ENCODE peak calls at places on chromosomes 5 and 9, in eight cellular contexts. D, I, F, R, U, M, P and B are unnamed samples.
A peak's percentile ranks its signal among the peaks of the same experiment; 100 is the strongest.

GRCh38 chr9:91758491-91758981 is 191.5 kb downstream of the ROR2 start:
- DNase-seq in D (no peak), I (peak; percentile 48), F (no peak), R (no peak), U (peak; percentile 71), M (no peak), P (peak; percentile 53), B (peak; percentile 16)

GRCh38 chr5:419970-420369 is 23.0 kb upstream of the EXOC3 start:
- DNase-seq in D (no peak), I (no peak), F (no peak), R (no peak), U (no peak), M (no peak), P (no peak), B (no peak)

GRCh38 chr5:3023678-3024077 is 272.2 kb upstream of the IRX2 start:
- DNase-seq in D (peak; percentile 31), I (no peak), F (no peak), R (no peak), U (no peak), M (no peak), P (no peak), B (no peak)

GRCh38 chr9:123282343-123283047 is 14.1 kb upstream of the STRBP start:
- DNase-seq in D (no peak), I (peak; percentile 54), F (no peak), R (no peak), U (no peak), M (no peak), P (no peak), B (peak; percentile 72)

GRCh38 chr5:179919487-179920060 is 11.9 kb upstream of the TBC1D9B start:
- DNase-seq in D (no peak), I (no peak), F (no peak), R (no peak), U (no peak), M (no peak), P (no peak), B (no peak)

GRCh38 chr5:135482383-135482933 is 30.3 kb upstream of the TIFAB start:
- DNase-seq in D (no peak), I (no peak), F (no peak), R (no peak), U (no peak), M (no peak), P (no peak), B (no peak)

GRCh38 chr9:137009938-137010732 is 13.8 kb upstream of the CLIC3 start:
- DNase-seq in D (no peak), I (no peak), F (no peak), R (no peak), U (no peak), M (no peak), P (no peak), B (no peak)

GRCh38 chr9:81777514-81777913 is 88.2 kb upstream of the TLE1 start:
- DNase-seq in D (no peak), I (no peak), F (no peak), R (no peak), U (no peak), M (no peak), P (no peak), B (no peak)

GRCh38 chr5:173443971-173444370 is 115.8 kb upstream of the STC2 start:
- DNase-seq in D (no peak), I (no peak), F (no peak), R (no peak), U (no peak), M (no peak), P (no peak), B (no peak)

GRCh38 chr5:157956271-157956885 is 97.4 kb upstream of the CLINT1 start:
- DNase-seq in D (no peak), I (no peak), F (no peak), R (no peak), U (no peak), M (no peak), P (no peak), B (no peak)

GRCh38 chr9:33393581-33393980 is 8.8 kb downstream of the AQP7 start:
- DNase-seq in D (no peak), I (no peak), F (no peak), R (no peak), U (no peak), M (no peak), P (no peak), B (no peak)

GRCh38 chr5:148151872-148152271 is 16.5 kb upstream of the SPINK14 start:
- DNase-seq in D (no peak), I (no peak), F (no peak), R (no peak), U (no peak), M (no peak), P (no peak), B (no peak)

GRCh38 chr5:120600639-120601038 is 136.5 kb downstream of the PRR16 start:
- DNase-seq in D (no peak), I (no peak), F (no peak), R (no peak), U (no peak), M (no peak), P (no peak), B (no peak)

GRCh38 chr5:19837536-19838179 is 150.3 kb downstream of the CDH18 start:
- DNase-seq in D (no peak), I (no peak), F (no peak), R (no peak), U (no peak), M (no peak), P (no peak), B (no peak)

GRCh38 chr9:105259731-105260612 is 15.5 kb downstream of the SLC44A1 start:
- DNase-seq in D (no peak), I (no peak), F (no peak), R (no peak), U (no peak), M (no peak), P (no peak), B (no peak)

GRCh38 chr5:162068412-162068811 is 839 bp downstream of the GABRG2 start:
- DNase-seq in D (no peak), I (peak; percentile 27), F (no peak), R (no peak), U (peak; percentile 16), M (no peak), P (peak; percentile 11), B (peak; percentile 54)

GRCh38 chr9:125971050-125971449 is 223.9 kb downstream of the PBX3 start:
- DNase-seq in D (no peak), I (no peak), F (no peak), R (no peak), U (no peak), M (no peak), P (no peak), B (no peak)